ENCODE peak calls at places on chromosome 20, in six cellular contexts. Z is activated CD8-positive, alpha-beta memory T cell treated with anti-CD3 and anti-CD28 coated beads for 48 hours; Q is mucosa of gallbladder; R is activated T-helper 1 cell treated with anti-CD3 and anti-CD28 coated beads, Interleukin-2, amount 50 U/mL, for 16 hours; A is midbrain; U is choroid plexus epithelial cell. V is an unnamed sample.
A peak's percentile ranks its signal among the peaks of the same experiment; 100 is the strongest.

GRCh38 chr20:4666001-4666470 is 55.7 kb upstream of the PRND start:
- DNase-seq in Z (no peak), Q (no peak), R (peak; percentile 27), A (no peak), U (peak; percentile 58), V (no peak)

GRCh38 chr20:10788055-10788454 is 114.3 kb upstream of the JAG1 start:
- DNase-seq in Z (no peak), Q (no peak), R (no peak), A (no peak), U (no peak), V (no peak)

GRCh38 chr20:20492521-20493334 is 124.8 kb downstream of the INSM1 start:
- DNase-seq in Z (no peak), Q (peak; percentile 29), R (no peak), A (peak; percentile 84), U (peak; percentile 50), V (peak; percentile 93)

GRCh38 chr20:62716198-62716940 is 7.7 kb downstream of the NTSR1 start:
- DNase-seq in Z (no peak), Q (no peak), R (no peak), A (no peak), U (peak; percentile 43), V (no peak)

GRCh38 chr20:62143976-62144825 is 632 bp downstream of the SS18L1 start:
- DNase-seq in Z (no peak), Q (peak; percentile 27), R (peak; percentile 36), A (peak; percentile 2), U (peak; percentile 72), V (no peak)

GRCh38 chr20:63230800-63231268 is 4.9 kb upstream of the BIRC7 start:
- DNase-seq in Z (no peak), Q (peak; percentile 38), R (no peak), A (peak; percentile 59), U (peak; percentile 81), V (peak; percentile 70)

GRCh38 chr20:40073535-40074111 is 615.4 kb downstream of the MAFB start:
- DNase-seq in Z (no peak), Q (no peak), R (no peak), A (no peak), U (peak; percentile 28), V (no peak)

GRCh38 chr20:51958636-51959542 is 156.6 kb upstream of the SALL4 start:
- DNase-seq in Z (no peak), Q (no peak), R (no peak), A (no peak), U (peak; percentile 85), V (no peak)

GRCh38 chr20:35092524-35093244 is at the start of gene TRPC4AP:
- DNase-seq in Z (peak; percentile 80), Q (peak; percentile 89), R (peak; percentile 83), A (peak; percentile 93), U (peak; percentile 93), V (peak; percentile 89)

GRCh38 chr20:35187584-35188190 is 15.8 kb downstream of the PROCR start:
- DNase-seq in Z (no peak), Q (no peak), R (no peak), A (no peak), U (no peak), V (no peak)

GRCh38 chr20:33796263-33796906 is 14.8 kb upstream of the CHMP4B start:
- DNase-seq in Z (no peak), Q (peak; percentile 84), R (no peak), A (no peak), U (no peak), V (no peak)

GRCh38 chr20:40470313-40471260 is 218.4 kb downstream of the MAFB start:
- DNase-seq in Z (no peak), Q (peak; percentile 14), R (no peak), A (no peak), U (peak; percentile 5), V (peak; percentile 38)

GRCh38 chr20:1933465-1933870 is 38.3 kb downstream of the SIRPA start:
- DNase-seq in Z (no peak), Q (peak; percentile 65), R (no peak), A (no peak), U (no peak), V (no peak)

GRCh38 chr20:34624628-34625027 is 52.3 kb downstream of the PIGU start:
- DNase-seq in Z (no peak), Q (no peak), R (no peak), A (no peak), U (no peak), V (no peak)

GRCh38 chr20:3902446-3902845 is 13.3 kb downstream of the PANK2 start:
- DNase-seq in Z (no peak), Q (no peak), R (no peak), A (no peak), U (no peak), V (no peak)

GRCh38 chr20:53609501-53610445 is 16.1 kb upstream of the ZNF217 start:
- DNase-seq in Z (peak; percentile 52), Q (peak; percentile 48), R (peak; percentile 48), A (no peak), U (peak; percentile 56), V (no peak)

GRCh38 chr20:8246701-8247100 is 114.6 kb downstream of the PLCB1 start:
- DNase-seq in Z (no peak), Q (no peak), R (no peak), A (no peak), U (peak; percentile 37), V (no peak)

GRCh38 chr20:41631826-41632225 is 13.6 kb upstream of the CHD6 start:
- DNase-seq in Z (no peak), Q (no peak), R (no peak), A (no peak), U (no peak), V (no peak)

GRCh38 chr20:46060301-46060881 is 29.4 kb downstream of the NCOA5 start:
- DNase-seq in Z (no peak), Q (no peak), R (no peak), A (peak; percentile 53), U (no peak), V (peak; percentile 58)

GRCh38 chr20:33584976-33585375 is 77.2 kb upstream of the C20orf144 start:
- DNase-seq in Z (no peak), Q (no peak), R (no peak), A (no peak), U (peak; percentile 30), V (no peak)